ENCODE peak calls at places on chromosomes 6 and 20, in seven cellular contexts. One of them, this sample, is unnamed. For H3K9me3 and H3K4me1, the result is how much of the 10 kb centered on the place peaks cover.

GRCh38 chr20:47768016-47768953 is 17.0 kb downstream of the SULF2 start:
- DNase-seq in Caco-2: no peak
- DNase-seq in CD8-positive, alpha-beta T cell: no peak
- DNase-seq in tibial artery: no peak
- DNase-seq in adrenal gland: peak
- DNase-seq in neural progenitor cell: no peak
- DNase-seq in CD8-positive, alpha-beta memory T cell: no peak
- DNase-seq in this sample: no peak

GRCh38 chr6:48611332-48611731 is 500.3 kb upstream of the PTCHD4 start:
- DNase-seq in neural progenitor cell: no peak
- DNase-seq in Caco-2: no peak
- DNase-seq in tibial artery: no peak
- DNase-seq in CD8-positive, alpha-beta memory T cell: no peak
- DNase-seq in CD8-positive, alpha-beta T cell: no peak
- DNase-seq in adrenal gland: no peak
- DNase-seq in this sample: no peak

GRCh38 chr6:90401933-90402830 is 105.5 kb upstream of the BACH2 start:
- DNase-seq in CD8-positive, alpha-beta T cell: peak
- DNase-seq in CD8-positive, alpha-beta memory T cell: peak
- DNase-seq in Caco-2: no peak
- DNase-seq in neural progenitor cell: no peak
- DNase-seq in tibial artery: no peak
- DNase-seq in adrenal gland: no peak
- DNase-seq in this sample: no peak

GRCh38 chr20:41287327-41287726 is 30.2 kb downstream of the ZHX3 start:
- DNase-seq in CD8-positive, alpha-beta memory T cell: no peak
- DNase-seq in adrenal gland: no peak
- DNase-seq in Caco-2: no peak
- DNase-seq in CD8-positive, alpha-beta T cell: no peak
- DNase-seq in tibial artery: no peak
- DNase-seq in neural progenitor cell: no peak
- DNase-seq in this sample: no peak

GRCh38 chr20:64116541-64117423 is 9.4 kb upstream of the NPBWR2 start:
- DNase-seq in neural progenitor cell: no peak
- DNase-seq in Caco-2: peak
- DNase-seq in adrenal gland: peak
- DNase-seq in CD8-positive, alpha-beta T cell: no peak
- DNase-seq in tibial artery: no peak
- DNase-seq in CD8-positive, alpha-beta memory T cell: no peak
- DNase-seq in this sample: no peak

GRCh38 chr20:47677314-47678129 is 107.8 kb downstream of the SULF2 start:
- DNase-seq in neural progenitor cell: peak
- DNase-seq in CD8-positive, alpha-beta memory T cell: peak
- DNase-seq in tibial artery: no peak
- DNase-seq in CD8-positive, alpha-beta T cell: peak
- DNase-seq in Caco-2: peak
- DNase-seq in adrenal gland: peak
- DNase-seq in this sample: no peak

GRCh38 chr6:42045538-42046460 is 4.5 kb upstream of the TAF8 start:
- DNase-seq in tibial artery: peak
- DNase-seq in CD8-positive, alpha-beta memory T cell: peak
- DNase-seq in adrenal gland: peak
- DNase-seq in neural progenitor cell: no peak
- DNase-seq in CD8-positive, alpha-beta T cell: peak
- DNase-seq in Caco-2: no peak
- DNase-seq in this sample: peak

GRCh38 chr20:62728781-62729300 is 20.2 kb downstream of the NTSR1 start:
- DNase-seq in CD8-positive, alpha-beta memory T cell: no peak
- DNase-seq in Caco-2: no peak
- DNase-seq in CD8-positive, alpha-beta T cell: no peak
- DNase-seq in tibial artery: no peak
- DNase-seq in neural progenitor cell: no peak
- DNase-seq in adrenal gland: no peak
- DNase-seq in this sample: no peak

GRCh38 chr20:63686492-63687321 is 9.7 kb upstream of the TNFRSF6B start:
- DNase-seq in adrenal gland: peak
- DNase-seq in Caco-2: peak
- DNase-seq in tibial artery: peak
- DNase-seq in CD8-positive, alpha-beta memory T cell: no peak
- DNase-seq in neural progenitor cell: peak
- DNase-seq in CD8-positive, alpha-beta T cell: no peak
- DNase-seq in this sample: peak

GRCh38 chr6:137744877-137745276 is 122.2 kb upstream of the TNFAIP3 start:
- DNase-seq in Caco-2: no peak
- DNase-seq in neural progenitor cell: no peak
- DNase-seq in CD8-positive, alpha-beta memory T cell: no peak
- DNase-seq in CD8-positive, alpha-beta T cell: no peak
- DNase-seq in tibial artery: no peak
- DNase-seq in adrenal gland: no peak
- DNase-seq in this sample: no peak

DNA sequence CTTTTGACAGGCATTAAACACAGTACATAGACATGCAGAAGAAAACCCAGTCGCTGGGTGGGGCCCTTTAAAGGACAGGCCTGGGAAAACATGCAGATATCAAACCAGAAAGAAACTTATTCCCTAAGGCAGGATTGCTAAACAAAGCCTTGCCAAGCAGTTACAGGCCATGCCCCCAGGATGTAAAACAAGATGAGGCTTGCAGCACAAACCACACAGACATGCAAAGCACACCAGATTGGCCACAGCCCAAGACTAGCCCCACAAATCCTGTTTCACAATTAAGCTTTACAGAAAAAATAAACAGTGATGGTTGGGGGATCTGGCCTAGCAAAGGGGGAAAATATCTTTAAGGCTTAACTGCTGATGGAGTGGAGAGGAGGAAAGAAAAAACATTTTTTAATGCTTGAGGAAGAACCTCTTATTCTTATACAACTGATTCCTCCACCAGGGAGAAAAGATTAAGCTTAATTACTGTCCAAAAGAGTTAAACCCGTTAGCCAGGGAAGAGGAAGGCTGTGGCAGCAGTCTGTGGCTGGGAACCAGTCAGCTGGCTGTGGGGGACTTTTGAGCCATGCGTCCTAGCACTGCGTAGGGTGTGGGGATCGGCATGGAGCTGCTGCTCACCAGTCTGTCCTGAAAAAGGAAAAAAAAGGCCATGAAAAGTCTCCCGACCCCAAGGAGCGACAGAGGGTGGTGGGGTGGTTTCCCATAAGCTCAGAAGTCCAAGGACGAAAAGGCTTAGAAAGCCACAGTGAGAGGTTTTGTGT is 28.4 kb downstream of the COL19A1 start:
- DNase-seq in CD8-positive, alpha-beta T cell: no peak
- DNase-seq in CD8-positive, alpha-beta memory T cell: no peak
- DNase-seq in adrenal gland: no peak
- DNase-seq in neural progenitor cell: peak
- DNase-seq in tibial artery: no peak
- DNase-seq in Caco-2: no peak
- DNase-seq in this sample: no peak
- H3K9me3 ChIP-seq in CD8-positive, alpha-beta T cell: under half
- H3K9me3 ChIP-seq in CD8-positive, alpha-beta memory T cell: under half
- H3K9me3 ChIP-seq in adrenal gland: under half
- H3K9me3 ChIP-seq in neural progenitor cell: under half
- H3K9me3 ChIP-seq in tibial artery: under half
- H3K9me3 ChIP-seq in Caco-2: under half
- H3K9me3 ChIP-seq in this sample: under half

DNA sequence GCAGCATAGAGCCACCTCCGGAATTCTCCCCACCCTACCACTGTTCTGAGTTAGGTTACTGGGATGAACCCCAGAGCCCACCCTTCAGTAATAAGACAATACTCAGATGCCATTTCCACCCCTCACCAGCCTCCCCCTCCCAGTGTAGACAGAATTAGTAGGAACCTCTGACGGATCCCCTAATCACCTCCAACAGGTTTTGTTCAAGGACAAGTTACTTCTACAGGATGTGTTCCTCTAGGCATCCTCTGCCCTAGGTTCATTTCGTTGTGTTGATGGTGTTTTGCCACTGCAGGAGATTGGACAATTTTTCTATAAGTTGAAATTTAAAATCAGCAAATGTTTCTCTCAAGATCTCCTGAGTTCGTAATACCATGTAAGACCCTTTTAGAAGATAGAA is 22.8 kb downstream of the PLEKHG1 start:
- DNase-seq in adrenal gland: no peak
- DNase-seq in Caco-2: no peak
- DNase-seq in CD8-positive, alpha-beta memory T cell: no peak
- DNase-seq in tibial artery: no peak
- DNase-seq in neural progenitor cell: no peak
- DNase-seq in CD8-positive, alpha-beta T cell: no peak
- DNase-seq in this sample: no peak
- H3K4me3 ChIP-seq in adrenal gland: no peak
- H3K4me3 ChIP-seq in Caco-2: no peak
- H3K4me3 ChIP-seq in CD8-positive, alpha-beta memory T cell: no peak
- H3K4me3 ChIP-seq in tibial artery: no peak
- H3K4me3 ChIP-seq in neural progenitor cell: no peak
- H3K4me3 ChIP-seq in CD8-positive, alpha-beta T cell: no peak
- H3K4me3 ChIP-seq in this sample: no peak

GRCh38 chr6:167554854-167555253 is 230.0 kb downstream of the TTLL2 start:
- DNase-seq in tibial artery: no peak
- DNase-seq in CD8-positive, alpha-beta T cell: no peak
- DNase-seq in adrenal gland: no peak
- DNase-seq in neural progenitor cell: no peak
- DNase-seq in Caco-2: no peak
- DNase-seq in CD8-positive, alpha-beta memory T cell: no peak
- DNase-seq in this sample: no peak
- H3K4me1 ChIP-seq in tibial artery: under half
- H3K4me1 ChIP-seq in CD8-positive, alpha-beta T cell: under half
- H3K4me1 ChIP-seq in adrenal gland: under half
- H3K4me1 ChIP-seq in neural progenitor cell: under half
- H3K4me1 ChIP-seq in Caco-2: under half
- H3K4me1 ChIP-seq in CD8-positive, alpha-beta memory T cell: under half
- H3K4me1 ChIP-seq in this sample: under half

DNA sequence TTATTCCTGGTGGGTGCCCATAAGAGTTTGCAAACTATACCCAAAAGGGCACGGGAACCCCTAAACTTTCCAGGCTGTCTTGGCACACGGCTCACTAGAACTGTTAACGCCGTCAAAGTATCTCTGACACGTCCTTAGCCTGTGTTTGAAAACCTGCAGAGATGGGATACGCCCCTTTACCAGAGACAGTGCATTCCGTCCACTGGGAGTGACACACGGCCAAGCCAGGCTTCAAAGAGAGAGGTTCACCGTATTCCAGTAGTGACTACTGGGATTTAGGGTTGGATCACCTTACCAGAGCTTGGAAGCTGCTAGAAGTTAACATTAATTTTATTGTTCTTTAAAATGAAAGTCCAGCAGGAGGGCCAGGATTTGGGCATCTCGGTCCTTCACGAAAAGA is 94.9 kb downstream of the THBS2 start:
- DNase-seq in Caco-2: no peak
- DNase-seq in neural progenitor cell: no peak
- DNase-seq in CD8-positive, alpha-beta T cell: no peak
- DNase-seq in adrenal gland: no peak
- DNase-seq in CD8-positive, alpha-beta memory T cell: no peak
- DNase-seq in tibial artery: no peak
- DNase-seq in this sample: no peak
- H3K9me3 ChIP-seq in Caco-2: under half
- H3K9me3 ChIP-seq in neural progenitor cell: under half
- H3K9me3 ChIP-seq in CD8-positive, alpha-beta T cell: under half
- H3K9me3 ChIP-seq in adrenal gland: under half
- H3K9me3 ChIP-seq in CD8-positive, alpha-beta memory T cell: under half
- H3K9me3 ChIP-seq in tibial artery: under half
- H3K9me3 ChIP-seq in this sample: under half

DNA sequence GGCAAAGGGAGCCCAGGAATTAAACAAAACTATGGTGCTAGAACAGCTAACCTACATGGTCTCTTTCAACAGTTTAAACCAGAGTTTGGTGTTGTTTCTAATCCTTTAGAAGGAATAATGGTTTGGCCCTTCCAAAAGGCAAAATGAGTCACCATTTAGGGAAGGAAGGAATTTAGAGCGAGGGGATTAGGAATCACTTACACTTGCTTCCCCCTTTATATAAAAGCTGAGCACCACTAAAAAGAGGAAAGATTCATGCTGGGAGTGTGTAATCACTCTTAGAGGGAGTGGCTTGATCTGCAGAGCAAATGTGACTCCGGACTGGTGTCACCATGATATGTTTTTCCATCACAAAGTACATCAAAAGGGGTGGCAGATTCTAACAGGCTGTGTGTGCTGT is 63.6 kb downstream of the F13A1 start:
- DNase-seq in adrenal gland: no peak
- DNase-seq in neural progenitor cell: peak
- DNase-seq in CD8-positive, alpha-beta memory T cell: no peak
- DNase-seq in Caco-2: no peak
- DNase-seq in tibial artery: no peak
- DNase-seq in CD8-positive, alpha-beta T cell: no peak
- DNase-seq in this sample: no peak
- H3K4me3 ChIP-seq in adrenal gland: no peak
- H3K4me3 ChIP-seq in neural progenitor cell: no peak
- H3K4me3 ChIP-seq in CD8-positive, alpha-beta memory T cell: no peak
- H3K4me3 ChIP-seq in Caco-2: no peak
- H3K4me3 ChIP-seq in tibial artery: no peak
- H3K4me3 ChIP-seq in CD8-positive, alpha-beta T cell: no peak
- H3K4me3 ChIP-seq in this sample: no peak

GRCh38 chr6:11636121-11636520 is 98.6 kb downstream of the TMEM170B start:
- DNase-seq in CD8-positive, alpha-beta T cell: no peak
- DNase-seq in CD8-positive, alpha-beta memory T cell: no peak
- DNase-seq in adrenal gland: no peak
- DNase-seq in neural progenitor cell: no peak
- DNase-seq in tibial artery: no peak
- DNase-seq in Caco-2: no peak
- DNase-seq in this sample: no peak
- H3K4me1 ChIP-seq in CD8-positive, alpha-beta T cell: under half
- H3K4me1 ChIP-seq in CD8-positive, alpha-beta memory T cell: under half
- H3K4me1 ChIP-seq in adrenal gland: under half
- H3K4me1 ChIP-seq in neural progenitor cell: under half
- H3K4me1 ChIP-seq in tibial artery: under half
- H3K4me1 ChIP-seq in Caco-2: under half
- H3K4me1 ChIP-seq in this sample: under half

GRCh38 chr6:75843401-75843800 is 94.4 kb downstream of the MYO6 start:
- DNase-seq in adrenal gland: no peak
- DNase-seq in tibial artery: no peak
- DNase-seq in CD8-positive, alpha-beta memory T cell: no peak
- DNase-seq in CD8-positive, alpha-beta T cell: no peak
- DNase-seq in neural progenitor cell: no peak
- DNase-seq in Caco-2: no peak
- DNase-seq in this sample: no peak
- H3K9me3 ChIP-seq in adrenal gland: under half
- H3K9me3 ChIP-seq in tibial artery: under half
- H3K9me3 ChIP-seq in CD8-positive, alpha-beta memory T cell: under half
- H3K9me3 ChIP-seq in CD8-positive, alpha-beta T cell: under half
- H3K9me3 ChIP-seq in neural progenitor cell: under half
- H3K9me3 ChIP-seq in Caco-2: under half
- H3K9me3 ChIP-seq in this sample: under half

GRCh38 chr20:59933849-59934585 is 580 bp upstream of the SYCP2 start:
- DNase-seq in Caco-2: peak
- DNase-seq in CD8-positive, alpha-beta T cell: peak
- DNase-seq in tibial artery: peak
- DNase-seq in CD8-positive, alpha-beta memory T cell: peak
- DNase-seq in neural progenitor cell: peak
- DNase-seq in adrenal gland: peak
- DNase-seq in this sample: peak
- H3K4me3 ChIP-seq in Caco-2: peak
- H3K4me3 ChIP-seq in CD8-positive, alpha-beta T cell: peak
- H3K4me3 ChIP-seq in tibial artery: peak
- H3K4me3 ChIP-seq in CD8-positive, alpha-beta memory T cell: peak
- H3K4me3 ChIP-seq in neural progenitor cell: peak
- H3K4me3 ChIP-seq in adrenal gland: peak
- H3K4me3 ChIP-seq in this sample: peak